ENCODE peak calls at places on chromosomes 16 and 17, in ten cellular contexts. One of them, this sample, is unnamed.

GRCh38 chr16:29021471-29021870 is 36.6 kb downstream of the LAT start:
- DNase-seq in OCI-LY7: no peak
- DNase-seq in KBM-7: no peak
- DNase-seq in AG04449: no peak
- DNase-seq in ELR: no peak
- DNase-seq in RWPE1: no peak
- DNase-seq in stimulated activated naive CD4-positive, alpha-beta T cell: no peak
- DNase-seq in stimulated activated CD8-positive, alpha-beta memory T cell treated with anti-CD3 and anti-CD28 coated beads, Interleukin-4, amount 100 ng/mL, for 24 hours: no peak
- DNase-seq in HFFc6: no peak
- DNase-seq in stimulated activated CD4-positive, alpha-beta T cell treated with anti-CD3 and anti-CD28 coated beads, TNF-alpha, amount 100 ng/mL, for 1 hour: no peak
- DNase-seq in this sample: peak

GRCh38 chr16:53105565-53105964 is 50.8 kb downstream of the CHD9 start:
- DNase-seq in stimulated activated naive CD4-positive, alpha-beta T cell: no peak
- DNase-seq in stimulated activated CD8-positive, alpha-beta memory T cell treated with anti-CD3 and anti-CD28 coated beads, Interleukin-4, amount 100 ng/mL, for 24 hours: no peak
- DNase-seq in stimulated activated CD4-positive, alpha-beta T cell treated with anti-CD3 and anti-CD28 coated beads, TNF-alpha, amount 100 ng/mL, for 1 hour: no peak
- DNase-seq in HFFc6: no peak
- DNase-seq in AG04449: no peak
- DNase-seq in RWPE1: no peak
- DNase-seq in ELR: no peak
- DNase-seq in KBM-7: no peak
- DNase-seq in OCI-LY7: no peak
- DNase-seq in this sample: no peak

GRCh38 chr17:81607431-81607830 is 29.5 kb downstream of the NPLOC4 start:
- DNase-seq in AG04449: no peak
- DNase-seq in HFFc6: peak
- DNase-seq in OCI-LY7: no peak
- DNase-seq in stimulated activated CD4-positive, alpha-beta T cell treated with anti-CD3 and anti-CD28 coated beads, TNF-alpha, amount 100 ng/mL, for 1 hour: no peak
- DNase-seq in RWPE1: no peak
- DNase-seq in KBM-7: no peak
- DNase-seq in ELR: peak
- DNase-seq in stimulated activated CD8-positive, alpha-beta memory T cell treated with anti-CD3 and anti-CD28 coated beads, Interleukin-4, amount 100 ng/mL, for 24 hours: no peak
- DNase-seq in stimulated activated naive CD4-positive, alpha-beta T cell: no peak
- DNase-seq in this sample: no peak

GRCh38 chr17:17526369-17526768 is 30.2 kb upstream of the RASD1 start:
- DNase-seq in RWPE1: no peak
- DNase-seq in stimulated activated CD8-positive, alpha-beta memory T cell treated with anti-CD3 and anti-CD28 coated beads, Interleukin-4, amount 100 ng/mL, for 24 hours: no peak
- DNase-seq in OCI-LY7: no peak
- DNase-seq in AG04449: no peak
- DNase-seq in KBM-7: no peak
- DNase-seq in HFFc6: no peak
- DNase-seq in stimulated activated CD4-positive, alpha-beta T cell treated with anti-CD3 and anti-CD28 coated beads, TNF-alpha, amount 100 ng/mL, for 1 hour: no peak
- DNase-seq in ELR: no peak
- DNase-seq in stimulated activated naive CD4-positive, alpha-beta T cell: no peak
- DNase-seq in this sample: no peak

GRCh38 chr17:76368545-76368944 is 14.8 kb upstream of the PRPSAP1 start:
- DNase-seq in HFFc6: no peak
- DNase-seq in stimulated activated CD8-positive, alpha-beta memory T cell treated with anti-CD3 and anti-CD28 coated beads, Interleukin-4, amount 100 ng/mL, for 24 hours: no peak
- DNase-seq in stimulated activated naive CD4-positive, alpha-beta T cell: no peak
- DNase-seq in stimulated activated CD4-positive, alpha-beta T cell treated with anti-CD3 and anti-CD28 coated beads, TNF-alpha, amount 100 ng/mL, for 1 hour: no peak
- DNase-seq in KBM-7: no peak
- DNase-seq in AG04449: no peak
- DNase-seq in ELR: no peak
- DNase-seq in RWPE1: no peak
- DNase-seq in OCI-LY7: no peak
- DNase-seq in this sample: no peak

GRCh38 chr17:53626286-53626685 is 196.4 kb upstream of the KIF2B start:
- DNase-seq in AG04449: peak
- DNase-seq in stimulated activated naive CD4-positive, alpha-beta T cell: no peak
- DNase-seq in OCI-LY7: no peak
- DNase-seq in ELR: peak
- DNase-seq in stimulated activated CD4-positive, alpha-beta T cell treated with anti-CD3 and anti-CD28 coated beads, TNF-alpha, amount 100 ng/mL, for 1 hour: no peak
- DNase-seq in RWPE1: peak
- DNase-seq in KBM-7: no peak
- DNase-seq in stimulated activated CD8-positive, alpha-beta memory T cell treated with anti-CD3 and anti-CD28 coated beads, Interleukin-4, amount 100 ng/mL, for 24 hours: no peak
- DNase-seq in HFFc6: peak
- DNase-seq in this sample: no peak

GRCh38 chr17:65529040-65529633 is 32.3 kb downstream of the AXIN2 start:
- DNase-seq in KBM-7: no peak
- DNase-seq in HFFc6: no peak
- DNase-seq in ELR: no peak
- DNase-seq in stimulated activated CD4-positive, alpha-beta T cell treated with anti-CD3 and anti-CD28 coated beads, TNF-alpha, amount 100 ng/mL, for 1 hour: no peak
- DNase-seq in RWPE1: no peak
- DNase-seq in stimulated activated naive CD4-positive, alpha-beta T cell: no peak
- DNase-seq in stimulated activated CD8-positive, alpha-beta memory T cell treated with anti-CD3 and anti-CD28 coated beads, Interleukin-4, amount 100 ng/mL, for 24 hours: no peak
- DNase-seq in AG04449: no peak
- DNase-seq in OCI-LY7: no peak
- DNase-seq in this sample: no peak

GRCh38 chr17:46063239-46063638 is 64.2 kb downstream of the STH start:
- DNase-seq in AG04449: peak
- DNase-seq in stimulated activated CD4-positive, alpha-beta T cell treated with anti-CD3 and anti-CD28 coated beads, TNF-alpha, amount 100 ng/mL, for 1 hour: no peak
- DNase-seq in OCI-LY7: no peak
- DNase-seq in HFFc6: peak
- DNase-seq in RWPE1: peak
- DNase-seq in stimulated activated naive CD4-positive, alpha-beta T cell: no peak
- DNase-seq in ELR: peak
- DNase-seq in KBM-7: no peak
- DNase-seq in stimulated activated CD8-positive, alpha-beta memory T cell treated with anti-CD3 and anti-CD28 coated beads, Interleukin-4, amount 100 ng/mL, for 24 hours: no peak
- DNase-seq in this sample: no peak

GRCh38 chr16:58471209-58471975 is 28.6 kb upstream of the NDRG4 start:
- DNase-seq in OCI-LY7: peak
- DNase-seq in ELR: no peak
- DNase-seq in stimulated activated naive CD4-positive, alpha-beta T cell: no peak
- DNase-seq in KBM-7: no peak
- DNase-seq in AG04449: no peak
- DNase-seq in stimulated activated CD4-positive, alpha-beta T cell treated with anti-CD3 and anti-CD28 coated beads, TNF-alpha, amount 100 ng/mL, for 1 hour: no peak
- DNase-seq in HFFc6: no peak
- DNase-seq in RWPE1: no peak
- DNase-seq in stimulated activated CD8-positive, alpha-beta memory T cell treated with anti-CD3 and anti-CD28 coated beads, Interleukin-4, amount 100 ng/mL, for 24 hours: no peak
- DNase-seq in this sample: no peak

GRCh38 chr17:12691173-12691572 is 25.5 kb downstream of the MYOCD start:
- DNase-seq in RWPE1: no peak
- DNase-seq in stimulated activated CD8-positive, alpha-beta memory T cell treated with anti-CD3 and anti-CD28 coated beads, Interleukin-4, amount 100 ng/mL, for 24 hours: no peak
- DNase-seq in OCI-LY7: no peak
- DNase-seq in KBM-7: no peak
- DNase-seq in HFFc6: peak
- DNase-seq in ELR: no peak
- DNase-seq in stimulated activated CD4-positive, alpha-beta T cell treated with anti-CD3 and anti-CD28 coated beads, TNF-alpha, amount 100 ng/mL, for 1 hour: no peak
- DNase-seq in AG04449: peak
- DNase-seq in stimulated activated naive CD4-positive, alpha-beta T cell: no peak
- DNase-seq in this sample: no peak

GRCh38 chr17:42107597-42108576 is 4.6 kb downstream of the DHX58 start:
- DNase-seq in stimulated activated CD4-positive, alpha-beta T cell treated with anti-CD3 and anti-CD28 coated beads, TNF-alpha, amount 100 ng/mL, for 1 hour: peak
- DNase-seq in RWPE1: peak
- DNase-seq in AG04449: no peak
- DNase-seq in ELR: peak
- DNase-seq in OCI-LY7: peak
- DNase-seq in KBM-7: no peak
- DNase-seq in stimulated activated CD8-positive, alpha-beta memory T cell treated with anti-CD3 and anti-CD28 coated beads, Interleukin-4, amount 100 ng/mL, for 24 hours: peak
- DNase-seq in HFFc6: no peak
- DNase-seq in stimulated activated naive CD4-positive, alpha-beta T cell: peak
- DNase-seq in this sample: peak

GRCh38 chr17:57612202-57613071 is 132.7 kb downstream of the CCDC182 start:
- DNase-seq in RWPE1: no peak
- DNase-seq in AG04449: no peak
- DNase-seq in ELR: no peak
- DNase-seq in stimulated activated naive CD4-positive, alpha-beta T cell: no peak
- DNase-seq in stimulated activated CD4-positive, alpha-beta T cell treated with anti-CD3 and anti-CD28 coated beads, TNF-alpha, amount 100 ng/mL, for 1 hour: no peak
- DNase-seq in stimulated activated CD8-positive, alpha-beta memory T cell treated with anti-CD3 and anti-CD28 coated beads, Interleukin-4, amount 100 ng/mL, for 24 hours: no peak
- DNase-seq in HFFc6: no peak
- DNase-seq in OCI-LY7: peak
- DNase-seq in KBM-7: peak
- DNase-seq in this sample: no peak

GRCh38 chr16:54027126-54027922 is 259.3 kb downstream of the IRX3 start:
- DNase-seq in RWPE1: peak
- DNase-seq in AG04449: peak
- DNase-seq in stimulated activated naive CD4-positive, alpha-beta T cell: no peak
- DNase-seq in HFFc6: peak
- DNase-seq in stimulated activated CD4-positive, alpha-beta T cell treated with anti-CD3 and anti-CD28 coated beads, TNF-alpha, amount 100 ng/mL, for 1 hour: no peak
- DNase-seq in OCI-LY7: no peak
- DNase-seq in KBM-7: no peak
- DNase-seq in stimulated activated CD8-positive, alpha-beta memory T cell treated with anti-CD3 and anti-CD28 coated beads, Interleukin-4, amount 100 ng/mL, for 24 hours: no peak
- DNase-seq in ELR: peak
- DNase-seq in this sample: no peak

GRCh38 chr17:64573214-64573613 is 66.4 kb downstream of the CEP95 start:
- DNase-seq in ELR: peak
- DNase-seq in AG04449: no peak
- DNase-seq in RWPE1: no peak
- DNase-seq in stimulated activated CD8-positive, alpha-beta memory T cell treated with anti-CD3 and anti-CD28 coated beads, Interleukin-4, amount 100 ng/mL, for 24 hours: no peak
- DNase-seq in stimulated activated CD4-positive, alpha-beta T cell treated with anti-CD3 and anti-CD28 coated beads, TNF-alpha, amount 100 ng/mL, for 1 hour: no peak
- DNase-seq in OCI-LY7: no peak
- DNase-seq in stimulated activated naive CD4-positive, alpha-beta T cell: no peak
- DNase-seq in KBM-7: no peak
- DNase-seq in HFFc6: peak
- DNase-seq in this sample: no peak

GRCh38 chr16:1959269-1960039 is at the start of gene NDUFB10:
- DNase-seq in stimulated activated CD4-positive, alpha-beta T cell treated with anti-CD3 and anti-CD28 coated beads, TNF-alpha, amount 100 ng/mL, for 1 hour: peak
- DNase-seq in HFFc6: peak
- DNase-seq in OCI-LY7: peak
- DNase-seq in stimulated activated naive CD4-positive, alpha-beta T cell: peak
- DNase-seq in AG04449: peak
- DNase-seq in KBM-7: peak
- DNase-seq in stimulated activated CD8-positive, alpha-beta memory T cell treated with anti-CD3 and anti-CD28 coated beads, Interleukin-4, amount 100 ng/mL, for 24 hours: peak
- DNase-seq in RWPE1: no peak
- DNase-seq in ELR: peak
- DNase-seq in this sample: peak

GRCh38 chr17:71975331-71975801 is 145.5 kb upstream of the SOX9 start:
- DNase-seq in RWPE1: peak
- DNase-seq in ELR: peak
- DNase-seq in HFFc6: peak
- DNase-seq in stimulated activated CD4-positive, alpha-beta T cell treated with anti-CD3 and anti-CD28 coated beads, TNF-alpha, amount 100 ng/mL, for 1 hour: no peak
- DNase-seq in stimulated activated naive CD4-positive, alpha-beta T cell: no peak
- DNase-seq in stimulated activated CD8-positive, alpha-beta memory T cell treated with anti-CD3 and anti-CD28 coated beads, Interleukin-4, amount 100 ng/mL, for 24 hours: no peak
- DNase-seq in KBM-7: no peak
- DNase-seq in AG04449: no peak
- DNase-seq in OCI-LY7: no peak
- DNase-seq in this sample: no peak

GRCh38 chr17:34588266-34588665 is 8.9 kb downstream of the TMEM132E start:
- DNase-seq in stimulated activated naive CD4-positive, alpha-beta T cell: no peak
- DNase-seq in AG04449: no peak
- DNase-seq in HFFc6: no peak
- DNase-seq in ELR: no peak
- DNase-seq in RWPE1: no peak
- DNase-seq in OCI-LY7: no peak
- DNase-seq in stimulated activated CD4-positive, alpha-beta T cell treated with anti-CD3 and anti-CD28 coated beads, TNF-alpha, amount 100 ng/mL, for 1 hour: no peak
- DNase-seq in stimulated activated CD8-positive, alpha-beta memory T cell treated with anti-CD3 and anti-CD28 coated beads, Interleukin-4, amount 100 ng/mL, for 24 hours: no peak
- DNase-seq in KBM-7: no peak
- DNase-seq in this sample: no peak

GRCh38 chr17:44960654-44961053 is 7.4 kb downstream of the C1QL1 start:
- DNase-seq in stimulated activated CD8-positive, alpha-beta memory T cell treated with anti-CD3 and anti-CD28 coated beads, Interleukin-4, amount 100 ng/mL, for 24 hours: no peak
- DNase-seq in ELR: no peak
- DNase-seq in HFFc6: no peak
- DNase-seq in stimulated activated naive CD4-positive, alpha-beta T cell: no peak
- DNase-seq in AG04449: no peak
- DNase-seq in RWPE1: no peak
- DNase-seq in KBM-7: no peak
- DNase-seq in OCI-LY7: no peak
- DNase-seq in stimulated activated CD4-positive, alpha-beta T cell treated with anti-CD3 and anti-CD28 coated beads, TNF-alpha, amount 100 ng/mL, for 1 hour: no peak
- DNase-seq in this sample: no peak

GRCh38 chr16:12340151-12340733 is 363.7 kb downstream of the SNX29 start:
- DNase-seq in stimulated activated CD4-positive, alpha-beta T cell treated with anti-CD3 and anti-CD28 coated beads, TNF-alpha, amount 100 ng/mL, for 1 hour: no peak
- DNase-seq in OCI-LY7: peak
- DNase-seq in HFFc6: peak
- DNase-seq in KBM-7: no peak
- DNase-seq in ELR: peak
- DNase-seq in stimulated activated CD8-positive, alpha-beta memory T cell treated with anti-CD3 and anti-CD28 coated beads, Interleukin-4, amount 100 ng/mL, for 24 hours: no peak
- DNase-seq in AG04449: no peak
- DNase-seq in RWPE1: no peak
- DNase-seq in stimulated activated naive CD4-positive, alpha-beta T cell: no peak
- DNase-seq in this sample: no peak

GRCh38 chr16:78791926-78792325 is 692.5 kb downstream of the WWOX start:
- DNase-seq in KBM-7: no peak
- DNase-seq in stimulated activated naive CD4-positive, alpha-beta T cell: no peak
- DNase-seq in stimulated activated CD8-positive, alpha-beta memory T cell treated with anti-CD3 and anti-CD28 coated beads, Interleukin-4, amount 100 ng/mL, for 24 hours: no peak
- DNase-seq in ELR: no peak
- DNase-seq in HFFc6: no peak
- DNase-seq in OCI-LY7: no peak
- DNase-seq in stimulated activated CD4-positive, alpha-beta T cell treated with anti-CD3 and anti-CD28 coated beads, TNF-alpha, amount 100 ng/mL, for 1 hour: no peak
- DNase-seq in AG04449: no peak
- DNase-seq in RWPE1: no peak
- DNase-seq in this sample: no peak

GRCh38 chr16:69321080-69321479 is 9.3 kb downstream of the PDF start:
- DNase-seq in RWPE1: no peak
- DNase-seq in OCI-LY7: no peak
- DNase-seq in ELR: no peak
- DNase-seq in KBM-7: no peak
- DNase-seq in HFFc6: no peak
- DNase-seq in AG04449: no peak
- DNase-seq in stimulated activated CD4-positive, alpha-beta T cell treated with anti-CD3 and anti-CD28 coated beads, TNF-alpha, amount 100 ng/mL, for 1 hour: no peak
- DNase-seq in stimulated activated CD8-positive, alpha-beta memory T cell treated with anti-CD3 and anti-CD28 coated beads, Interleukin-4, amount 100 ng/mL, for 24 hours: no peak
- DNase-seq in stimulated activated naive CD4-positive, alpha-beta T cell: no peak
- DNase-seq in this sample: no peak

This sample was measured in naive thymus-derived CD8-positive, alpha-beta T cell.